ENCODE peak calls at places on chromosomes 16 and 17, in seven cellular contexts. K is CD8-positive, alpha-beta T cell; B is CD8-positive, alpha-beta memory T cell; W is fibroblast of lung; I is AG10803; R is BE2C; E is cardiac fibroblast. D is an unnamed sample.

GRCh38 chr16:53034306-53034705 is 18.4 kb downstream of the CHD9NB start:
- DNase-seq in E (peak; percentile 63), K (no peak), B (no peak), W (no peak), I (no peak), R (no peak), D (no peak)

GRCh38 chr17:72271603-72272002 is 150.8 kb downstream of the SOX9 start:
- DNase-seq in R (no peak), B (no peak), E (no peak), I (no peak), K (no peak), W (no peak), D (no peak)

GRCh38 chr17:71286625-71287024 is 834.2 kb upstream of the SOX9 start:
- DNase-seq in W (no peak), B (no peak), K (no peak), I (no peak), R (no peak), E (no peak), D (no peak)

GRCh38 chr17:42818379-42818778 is 5.7 kb downstream of the BECN1 start:
- DNase-seq in K (no peak), E (peak; percentile 81), R (no peak), B (no peak), W (no peak), I (peak; percentile 36), D (no peak)

GRCh38 chr17:48549909-48550308 is 5.0 kb upstream of the HOXB2 start:
- DNase-seq in R (no peak), K (no peak), E (no peak), I (peak; percentile 81), W (peak; percentile 78), B (no peak), D (peak; percentile 59)

GRCh38 chr17:70278846-70279465 is 109.6 kb downstream of the KCNJ2 start:
- DNase-seq in B (no peak), I (no peak), K (no peak), W (peak; percentile 86), R (peak; percentile 8), E (no peak), D (no peak)

GRCh38 chr17:70137451-70138230 is 31.7 kb upstream of the KCNJ2 start:
- DNase-seq in W (peak; percentile 98), E (peak; percentile 95), K (no peak), R (no peak), I (peak; percentile 97), B (no peak), D (peak; percentile 87)

GRCh38 chr17:49490271-49490670 is 4.8 kb upstream of the NGFR start:
- DNase-seq in I (no peak), R (no peak), W (no peak), E (no peak), K (no peak), B (no peak), D (no peak)

GRCh38 chr17:42118545-42118944 is 2.6 kb downstream of the KAT2A start:
- DNase-seq in E (peak; percentile 50), B (no peak), W (peak; percentile 17), R (peak; percentile 62), I (no peak), K (peak; percentile 56), D (peak; percentile 30)

DNA sequence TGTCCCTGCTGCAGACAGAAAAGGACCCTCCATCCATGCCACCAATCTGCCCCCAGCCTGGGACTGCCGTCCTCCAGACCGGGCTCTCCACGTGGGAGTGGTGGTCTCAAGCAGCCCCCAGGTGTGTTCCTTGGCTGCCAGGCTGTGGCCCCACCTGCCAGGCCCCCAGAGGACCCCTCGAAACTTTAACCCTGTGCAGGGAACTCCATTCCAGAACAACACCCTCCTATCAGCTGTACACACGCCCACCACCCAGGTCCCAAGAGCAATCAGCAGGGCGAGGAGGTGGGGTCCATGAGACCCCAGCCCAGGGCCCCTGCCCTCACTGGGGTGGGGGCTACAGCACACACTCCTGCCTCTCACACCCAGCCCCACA is 1.4 kb downstream of the PYCR1 start:
- DNase-seq in I (no peak), R (no peak), K (no peak), B (no peak), E (no peak), W (no peak), D (no peak)
- H3K4me3 ChIP-seq in I (peak overlapping the region; percentile 53), R (peak overlapping the region; percentile 86), K (no peak overlapping the region), B (no peak overlapping the region), E (peak overlapping the region; percentile 27), W (no peak overlapping the region), D (peak overlapping the region; percentile 29)

GRCh38 chr17:883586-883962 is 96.0 kb downstream of the NXN start:
- DNase-seq in I (no peak), E (no peak), W (no peak), B (no peak), R (no peak), K (no peak), D (no peak)
- H3K4me3 ChIP-seq in I (no peak overlapping the region), E (no peak overlapping the region), W (no peak overlapping the region), B (no peak overlapping the region), R (no peak overlapping the region), K (no peak overlapping the region), D (no peak overlapping the region)

DNA sequence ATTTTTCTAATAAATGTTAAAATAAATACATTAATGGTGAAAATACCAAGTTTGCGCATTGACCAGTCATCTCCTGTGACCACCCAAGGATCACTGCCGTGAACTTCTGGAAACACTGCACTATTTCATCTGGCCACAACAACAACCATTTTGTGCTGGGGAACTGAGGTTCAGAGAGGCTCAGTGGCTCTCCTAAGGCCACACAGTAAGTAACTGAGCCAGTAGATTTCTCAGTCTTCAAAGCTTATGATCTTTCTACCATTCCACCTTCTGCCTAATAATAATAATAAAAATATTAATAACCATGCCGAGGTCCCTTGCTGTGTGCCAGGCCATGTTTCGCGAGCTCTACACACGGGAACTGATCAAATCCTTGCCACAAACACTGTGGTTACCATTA is 182.0 kb downstream of the IRF8 start:
- DNase-seq in R (no peak), K (no peak), W (no peak), E (no peak), I (no peak), B (no peak), D (no peak)
- H3K4me3 ChIP-seq in R (no peak overlapping the region), K (no peak overlapping the region), W (no peak overlapping the region), E (no peak overlapping the region), I (no peak overlapping the region), B (no peak overlapping the region), D (no peak overlapping the region)

GRCh38 chr17:7133916-7134315 is 19.3 kb upstream of the ASGR2 start:
- DNase-seq in I (no peak), K (no peak), B (no peak), E (no peak), R (no peak), W (no peak), D (no peak)
- H3K4me3 ChIP-seq in I (no peak overlapping the region), K (no peak overlapping the region), B (no peak overlapping the region), E (no peak overlapping the region), R (no peak overlapping the region), W (no peak overlapping the region), D (no peak overlapping the region)

GRCh38 chr17:1709403-1709891 is 730 bp downstream of the TLCD2 start:
- DNase-seq in R (no peak), E (no peak), B (no peak), W (no peak), I (peak; percentile 67), K (no peak), D (no peak)
- H3K4me3 ChIP-seq in R (peak overlapping the region; percentile 53), E (peak overlapping the region; percentile 57), B (no peak overlapping the region), W (no peak overlapping the region), I (peak overlapping the region; percentile 58), K (no peak overlapping the region), D (peak overlapping the region; percentile 44)